ENCODE peak calls at places on chromosome 11, in four cellular contexts. X is transverse colon, Z is ovary, G is stomach. K is an unnamed sample.

GRCh38 chr11:27309064-27309463 is 54.0 kb downstream of the CCDC34 start:
- DNase-seq in X (no peak), Z (no peak), G (no peak), K (no peak)

GRCh38 chr11:58902881-58903280 is 36.4 kb upstream of the GLYATL1 start:
- DNase-seq in X (no peak), Z (no peak), G (no peak), K (no peak)

GRCh38 chr11:73632996-73633395 is 13.4 kb upstream of the PLEKHB1 start:
- DNase-seq in X (no peak), Z (no peak), G (no peak), K (no peak)

GRCh38 chr11:60878245-60879101 is 11.1 kb downstream of the ZP1 start:
- DNase-seq in X (no peak), Z (no peak), G (no peak), K (no peak)

GRCh38 chr11:46198873-46199250 is 77.6 kb upstream of the PHF21A start:
- DNase-seq in X (no peak), Z (no peak), G (no peak), K (no peak)

GRCh38 chr11:78647986-78648875 is 73.6 kb upstream of the NARS2 start:
- DNase-seq in X (no peak), Z (no peak), G (no peak), K (no peak)

GRCh38 chr11:2780850-2781412 is 81.1 kb upstream of the KCNQ1OT1 start:
- DNase-seq in X (peak; percentile 2), Z (no peak), G (peak; percentile 20), K (no peak)

GRCh38 chr11:8056810-8057463 is 24.1 kb upstream of the TUB start:
- DNase-seq in X (peak; percentile 39), Z (peak; percentile 73), G (peak; percentile 26), K (no peak)

GRCh38 chr11:38867338-38867737 is 2269.3 kb upstream of the RAG2 start:
- DNase-seq in X (no peak), Z (no peak), G (no peak), K (no peak)

GRCh38 chr11:37259734-37260133 is 661.7 kb upstream of the RAG2 start:
- DNase-seq in X (no peak), Z (no peak), G (no peak), K (no peak)

GRCh38 chr11:79084382-79084781 is 356.4 kb downstream of the TENM4 start:
- DNase-seq in X (no peak), Z (no peak), G (no peak), K (no peak)

GRCh38 chr11:10784229-10785145 is 24.2 kb downstream of the EIF4G2 start:
- DNase-seq in X (no peak), Z (no peak), G (no peak), K (peak; percentile 77)

GRCh38 chr11:23957309-23957708 is 539.5 kb upstream of the LUZP2 start:
- DNase-seq in X (no peak), Z (no peak), G (no peak), K (no peak)

GRCh38 chr11:69274531-69275016 is 19.4 kb upstream of the MYEOV start:
- DNase-seq in X (peak; percentile 85), Z (no peak), G (peak; percentile 81), K (peak; percentile 99)

GRCh38 chr11:17256512-17256911 is 20.0 kb upstream of the NUCB2 start:
- DNase-seq in X (no peak), Z (no peak), G (no peak), K (no peak)

GRCh38 chr11:41177791-41178190 is 281.7 kb downstream of the LRRC4C start:
- DNase-seq in X (no peak), Z (no peak), G (no peak), K (no peak)

GRCh38 chr11:106473089-106473722 is 395.7 kb downstream of the AASDHPPT start:
- DNase-seq in X (no peak), Z (no peak), G (no peak), K (no peak)

GRCh38 chr11:75813622-75814039 is 1.4 kb upstream of the UVRAG start:
- DNase-seq in X (no peak), Z (no peak), G (no peak), K (no peak)

GRCh38 chr11:117563556-117563955 is 233.5 kb downstream of the DSCAML1 start:
- DNase-seq in X (no peak), Z (no peak), G (no peak), K (no peak)

GRCh38 chr11:68015467-68015866 is 5.3 kb downstream of the ALDH3B1 start:
- DNase-seq in X (no peak), Z (no peak), G (no peak), K (no peak)

GRCh38 chr11:37264783-37265182 is 666.7 kb upstream of the RAG2 start:
- DNase-seq in X (no peak), Z (no peak), G (no peak), K (no peak)

GRCh38 chr11:8693555-8693954 is 11.0 kb downstream of the RPL27A start:
- DNase-seq in X (no peak), Z (no peak), G (no peak), K (no peak)

GRCh38 chr11:43574949-43575915 is 105.3 kb upstream of the HSD17B12 start:
- DNase-seq in X (no peak), Z (peak; percentile 45), G (no peak), K (no peak)

GRCh38 chr11:8567597-8568198 is 26.3 kb downstream of the STK33 start:
- DNase-seq in X (no peak), Z (no peak), G (no peak), K (no peak)

GRCh38 chr11:62593434-62594044 is 2.2 kb upstream of the TUT1 start:
- DNase-seq in X (peak; percentile 87), Z (peak; percentile 73), G (peak; percentile 87), K (peak; percentile 59)

GRCh38 chr11:108616549-108616948 is 23.0 kb upstream of the EXPH5 start:
- DNase-seq in X (no peak), Z (no peak), G (no peak), K (no peak)

GRCh38 chr11:69880041-69880802 is 61.0 kb upstream of the FGF3 start:
- DNase-seq in X (no peak), Z (no peak), G (no peak), K (no peak)

GRCh38 chr11:17458268-17458667 is 18.4 kb downstream of the ABCC8 start:
- DNase-seq in X (no peak), Z (no peak), G (no peak), K (no peak)

GRCh38 chr11:44604171-44604581 is 38.7 kb downstream of the CD82 start:
- DNase-seq in X (no peak), Z (no peak), G (no peak), K (peak; percentile 97)

GRCh38 chr11:1064167-1064566 is 10.5 kb upstream of the MUC2 start:
- DNase-seq in X (no peak), Z (no peak), G (no peak), K (no peak)
- H3K27ac ChIP-seq in X (no peak overlapping the region), Z (no peak overlapping the region), G (no peak overlapping the region), K (no peak overlapping the region)

DNA sequence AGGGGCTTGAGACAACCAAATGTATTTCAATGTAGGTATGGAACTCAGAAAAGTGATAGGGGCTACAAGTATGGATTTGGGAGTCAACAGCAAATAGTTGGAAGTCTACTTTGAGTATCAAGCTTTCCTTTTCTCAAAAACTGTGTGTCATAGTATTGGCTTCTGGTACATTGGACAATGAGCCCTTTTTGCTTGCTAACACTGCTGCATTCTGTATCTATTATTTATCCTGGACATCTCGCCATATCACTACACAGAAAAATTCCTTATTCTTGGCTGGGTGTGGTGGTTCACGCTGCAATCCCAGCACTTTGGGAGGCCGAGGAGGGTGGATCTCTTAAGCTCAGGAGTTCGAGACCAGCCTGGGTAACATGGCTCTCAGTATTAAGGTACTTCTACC is 18.4 kb downstream of the CYP2R1 start:
- DNase-seq in X (no peak), Z (no peak), G (no peak), K (no peak)
- TF ChIP-seq POLR2A in X (no peak), Z (no peak), G (no peak), K (no peak)

DNA sequence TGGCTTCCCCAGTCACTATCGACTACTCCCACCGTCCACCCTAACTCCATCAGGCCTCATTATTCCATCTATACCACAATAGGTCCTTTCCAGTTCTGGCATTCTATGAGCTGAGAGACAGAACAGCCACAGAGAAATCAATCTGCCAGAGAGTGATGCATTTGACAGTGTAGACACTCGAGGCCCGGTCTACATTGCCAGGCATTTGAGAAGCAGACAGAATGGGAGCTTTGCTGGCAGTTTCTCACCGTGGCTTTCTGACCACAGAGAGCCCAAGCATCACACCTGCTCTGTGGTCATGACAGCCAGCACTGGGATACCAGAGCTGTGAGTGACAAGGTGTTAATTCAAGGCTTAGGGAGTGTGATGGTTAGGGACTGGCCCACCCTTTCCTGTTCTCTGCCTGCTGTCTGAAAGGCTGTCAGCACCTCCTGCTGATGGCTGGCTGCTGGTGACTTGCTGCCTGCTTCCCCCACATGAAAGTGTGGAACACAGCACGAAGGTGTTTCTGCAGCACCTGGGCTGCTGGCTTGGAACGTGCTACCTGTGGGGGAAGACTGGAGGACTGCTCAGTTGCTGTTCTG is 137.8 kb downstream of the KIRREL3 start:
- DNase-seq in X (no peak), Z (no peak), G (no peak), K (no peak)
- TF ChIP-seq CTCF in X (no peak), Z (no peak), G (no peak), K (no peak)

GRCh38 chr11:64089915-64090810 is 54.4 kb downstream of the FLRT1 start:
- DNase-seq in X (no peak), Z (no peak), G (no peak), K (no peak)
- H3K27ac ChIP-seq in X (no peak overlapping the region), Z (no peak overlapping the region), G (no peak overlapping the region), K (no peak overlapping the region)

GRCh38 chr11:130145975-130146776 is 13.4 kb upstream of the ST14 start:
- DNase-seq in X (peak; percentile 88), Z (no peak), G (peak; percentile 82), K (peak; percentile 47)
- TF ChIP-seq POLR2A in X (peak; percentile 66), Z (no peak), G (no peak), K (no peak)

GRCh38 chr11:93608280-93608862 is 53.1 kb upstream of the CEP295 start:
- DNase-seq in X (no peak), Z (no peak), G (no peak), K (no peak)

GRCh38 chr11:93611836-93612677 is 49.4 kb upstream of the CEP295 start:
- DNase-seq in X (peak; percentile 68), Z (no peak), G (peak; percentile 73), K (no peak)

GRCh38 chr11:93613432-93613831 is 48.0 kb upstream of the CEP295 start:
- DNase-seq in X (no peak), Z (no peak), G (no peak), K (no peak)

DNA sequence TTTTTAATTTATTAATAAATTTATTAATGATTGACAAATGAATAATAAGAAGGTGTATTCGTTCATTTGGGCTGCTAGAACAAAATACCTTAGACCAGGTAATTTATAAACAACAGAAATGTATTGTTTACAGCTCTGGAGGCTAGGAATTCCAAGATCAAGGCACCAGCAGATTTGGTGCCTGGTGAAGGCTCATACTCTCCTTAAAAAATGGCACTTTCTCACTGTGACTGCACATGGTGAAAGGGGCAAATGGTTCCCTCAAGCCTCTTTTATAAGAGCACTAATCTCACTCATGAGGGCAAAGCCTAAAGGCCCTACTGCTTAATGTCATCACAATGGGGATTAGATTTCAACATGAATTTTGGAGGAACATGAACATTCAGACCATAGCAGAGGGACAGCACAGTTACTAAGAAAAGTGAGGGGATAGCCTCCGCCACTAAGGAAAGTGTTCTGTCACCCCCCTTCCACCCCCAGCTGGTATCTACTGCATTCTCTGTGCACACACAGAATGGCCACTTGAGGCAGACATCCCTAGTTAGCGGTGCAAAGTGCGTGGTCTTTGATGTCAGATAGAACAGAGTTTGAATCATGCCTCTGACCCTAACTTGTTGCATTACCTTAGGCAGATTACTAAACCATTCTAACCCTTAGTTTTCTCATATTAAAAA is 47.2 kb upstream of the CEP295 start:
- DNase-seq in X (no peak), Z (no peak), G (no peak), K (no peak)
- TF ChIP-seq CTCF in X (no peak), Z (no peak), G (no peak), K (no peak)

K was measured in thyroid gland.